ENCODE peak calls at places on chromosomes 1 and 21, in five cellular contexts. Y, Z, I, B and E are unnamed samples.

GRCh38 chr21:44423941-44424607 is 31.2 kb upstream of the LRRC3 start:
- DNase-seq in Y (peak; percentile 6), Z (peak; percentile 29), I (no peak), B (no peak), E (no peak)

GRCh38 chr21:25750085-25750484 is 15.3 kb downstream of the GABPA start:
- DNase-seq in Y (no peak), Z (no peak), I (no peak), B (no peak), E (peak; percentile 5)

GRCh38 chr1:196393742-196394141 is 214.5 kb downstream of the KCNT2 start:
- DNase-seq in Y (no peak), Z (peak; percentile 33), I (no peak), B (no peak), E (no peak)

GRCh38 chr1:1406101-1406820 is 832 bp downstream of the MRPL20 start:
- DNase-seq in Y (no peak), Z (peak; percentile 46), I (no peak), B (no peak), E (no peak)

GRCh38 chr1:36083635-36084501 is at the start of gene TEKT2:
- DNase-seq in Y (peak; percentile 84), Z (peak; percentile 81), I (no peak), B (no peak), E (no peak)

GRCh38 chr1:223062177-223062576 is 80.9 kb downstream of the TLR5 start:
- DNase-seq in Y (no peak), Z (no peak), I (no peak), B (no peak), E (no peak)

GRCh38 chr21:17454315-17455027 is 58.4 kb upstream of the CXADR start:
- DNase-seq in Y (peak; percentile 85), Z (peak; percentile 52), I (peak; percentile 21), B (peak; percentile 85), E (no peak)

GRCh38 chr1:8217011-8217711 is 100.8 kb upstream of the SLC45A1 start:
- DNase-seq in Y (no peak), Z (peak; percentile 78), I (no peak), B (no peak), E (peak; percentile 24)

GRCh38 chr1:65036614-65037180 is 70.3 kb upstream of the JAK1 start:
- DNase-seq in Y (no peak), Z (no peak), I (no peak), B (no peak), E (no peak)

GRCh38 chr1:248858096-248858890 is 592 bp downstream of the ZNF692 start:
- DNase-seq in Y (peak; percentile 76), Z (peak; percentile 87), I (peak; percentile 69), B (peak; percentile 79), E (no peak)

GRCh38 chr21:30194701-30195299 is 21.1 kb downstream of the CLDN8 start:
- DNase-seq in Y (peak; percentile 49), Z (no peak), I (peak; percentile 47), B (no peak), E (no peak)

GRCh38 chr1:88890790-88891317 is 513 bp downstream of the GTF2B start:
- DNase-seq in Y (no peak), Z (no peak), I (peak; percentile 38), B (no peak), E (no peak)

GRCh38 chr1:1806890-1807289 is 28.6 kb upstream of the NADK start:
- DNase-seq in Y (no peak), Z (no peak), I (no peak), B (no peak), E (no peak)

GRCh38 chr1:192698731-192699130 is 62.8 kb downstream of the RGS13 start:
- DNase-seq in Y (no peak), Z (no peak), I (no peak), B (no peak), E (no peak)

GRCh38 chr1:3463013-3463385 is 8.5 kb downstream of the ARHGEF16 start:
- DNase-seq in Y (no peak), Z (peak; percentile 58), I (no peak), B (no peak), E (no peak)

GRCh38 chr21:45332415-45332814 is 44.7 kb upstream of the POFUT2 start:
- DNase-seq in Y (no peak), Z (no peak), I (no peak), B (no peak), E (no peak)